ENCODE peak calls at places on chromosomes 6 and 20, in six cellular contexts. R, V, S, J, F and O are unnamed samples. For H3K9me2, the result is how much of the 10 kb centered on the place peaks cover.

GRCh38 chr20:23669866-23670265 is 19.0 kb downstream of the CST4 start:
- DNase-seq in R (no peak), V (no peak), S (no peak), J (no peak), F (no peak), O (no peak)

GRCh38 chr6:117480651-117481050 is 1.8 kb upstream of the DCBLD1 start:
- DNase-seq in R (no peak), V (no peak), S (no peak), J (no peak), F (no peak), O (no peak)

GRCh38 chr6:34511214-34511922 is 44.8 kb downstream of the SPDEF start:
- DNase-seq in R (no peak), V (no peak), S (no peak), J (no peak), F (no peak), O (no peak)

GRCh38 chr6:81895511-81896185 is 143.2 kb upstream of the TENT5A start:
- DNase-seq in R (no peak), V (peak), S (peak), J (no peak), F (no peak), O (no peak)

GRCh38 chr6:1610497-1611321 is 994 bp downstream of the FOXC1 start:
- DNase-seq in R (no peak), V (peak), S (peak), J (no peak), F (no peak), O (no peak)

GRCh38 chr6:106194949-106195919 is 109.1 kb downstream of the PRDM1 start:
- DNase-seq in R (no peak), V (peak), S (peak), J (peak), F (peak), O (no peak)

GRCh38 chr6:23601811-23602340 is 524.1 kb upstream of the NRSN1 start:
- DNase-seq in R (no peak), V (no peak), S (peak), J (no peak), F (no peak), O (no peak)

GRCh38 chr20:19812696-19813095 is 54.6 kb downstream of the RIN2 start:
- DNase-seq in R (no peak), V (no peak), S (peak), J (peak), F (no peak), O (no peak)

GRCh38 chr20:46364670-46365482 is 41.5 kb downstream of the ELMO2 start:
- DNase-seq in R (no peak), V (no peak), S (peak), J (no peak), F (no peak), O (no peak)

GRCh38 chr6:79431469-79431868 is 105.8 kb downstream of the LCA5 start:
- DNase-seq in R (no peak), V (peak), S (no peak), J (no peak), F (no peak), O (no peak)

GRCh38 chr6:166626177-166627038 is 643 bp downstream of the RPS6KA2 start:
- DNase-seq in R (peak), V (peak), S (peak), J (peak), F (no peak), O (no peak)

GRCh38 chr6:95768539-95768938 is 191.2 kb downstream of the MANEA start:
- DNase-seq in R (no peak), V (no peak), S (no peak), J (peak), F (no peak), O (no peak)

GRCh38 chr20:57205625-57206219 is 60.7 kb downstream of the BMP7 start:
- DNase-seq in R (no peak), V (peak), S (peak), J (no peak), F (peak), O (no peak)

GRCh38 chr6:1390071-1390804 is 862 bp downstream of the FOXF2 start:
- DNase-seq in R (no peak), V (no peak), S (peak), J (no peak), F (no peak), O (no peak)

GRCh38 chr6:5214570-5215052 is 46.1 kb downstream of the LYRM4 start:
- DNase-seq in R (peak), V (peak), S (peak), J (no peak), F (peak), O (peak)

GRCh38 chr6:17032595-17033591 is 69.0 kb upstream of the STMND1 start:
- DNase-seq in R (no peak), V (peak), S (peak), J (no peak), F (no peak), O (no peak)

GRCh38 chr6:151916680-151917164 is 109.2 kb downstream of the ESR1 start:
- DNase-seq in R (no peak), V (peak), S (peak), J (no peak), F (no peak), O (no peak)

GRCh38 chr6:138499303-138499991 is at the start of gene NHSL1:
- DNase-seq in R (no peak), V (no peak), S (peak), J (no peak), F (no peak), O (peak)

GRCh38 chr20:47392721-47393073 is 36.2 kb upstream of the ZMYND8 start:
- DNase-seq in R (no peak), V (peak), S (peak), J (no peak), F (no peak), O (no peak)

GRCh38 chr20:58627212-58628072 is 23.6 kb upstream of the STX16 start:
- DNase-seq in R (no peak), V (no peak), S (no peak), J (no peak), F (no peak), O (no peak)

GRCh38 chr6:14086701-14087100 is 30.9 kb upstream of the CD83 start:
- DNase-seq in R (no peak), V (peak), S (peak), J (no peak), F (no peak), O (no peak)

GRCh38 chr6:156390621-156391378 is 386.4 kb upstream of the ARID1B start:
- DNase-seq in R (no peak), V (peak), S (no peak), J (no peak), F (no peak), O (no peak)

GRCh38 chr6:90712165-90712564 is 125.3 kb upstream of the MAP3K7 start:
- DNase-seq in R (no peak), V (no peak), S (no peak), J (no peak), F (no peak), O (no peak)

GRCh38 chr6:148523051-148523450 is 180.4 kb downstream of the SASH1 start:
- DNase-seq in R (no peak), V (peak), S (peak), J (no peak), F (no peak), O (no peak)

GRCh38 chr6:16345449-16346330 is 107.3 kb downstream of the GMPR start:
- DNase-seq in R (peak), V (peak), S (peak), J (no peak), F (no peak), O (no peak)

GRCh38 chr20:20731000-20731944 is 18.8 kb upstream of the RALGAPA2 start:
- DNase-seq in R (no peak), V (no peak), S (no peak), J (no peak), F (no peak), O (no peak)

GRCh38 chr6:7673063-7673536 is 52.8 kb upstream of the BMP6 start:
- DNase-seq in R (peak), V (peak), S (peak), J (no peak), F (peak), O (no peak)

GRCh38 chr6:35687658-35688604 is 784 bp downstream of the FKBP5 start:
- DNase-seq in R (peak), V (peak), S (peak), J (peak), F (peak), O (peak)

GRCh38 chr6:21729431-21729830 is 135.9 kb downstream of the SOX4 start:
- DNase-seq in R (no peak), V (no peak), S (no peak), J (no peak), F (no peak), O (no peak)

GRCh38 chr20:1150218-1150617 is 31.8 kb downstream of the PSMF1 start:
- DNase-seq in R (no peak), V (peak), S (peak), J (no peak), F (no peak), O (no peak)

GRCh38 chr20:37407573-37408002 is 61.6 kb downstream of the SRC start:
- DNase-seq in R (no peak), V (no peak), S (peak), J (no peak), F (no peak), O (no peak)

GRCh38 chr6:158938811-158939254 is 61.2 kb downstream of the RSPH3 start:
- DNase-seq in R (no peak), V (no peak), S (peak), J (no peak), F (peak), O (peak)

GRCh38 chr6:143097224-143097795 is 36.6 kb downstream of the AIG1 start:
- DNase-seq in R (no peak), V (peak), S (no peak), J (peak), F (no peak), O (no peak)

GRCh38 chr20:22630698-22631097 is 46.3 kb upstream of the FOXA2 start:
- DNase-seq in R (no peak), V (no peak), S (no peak), J (no peak), F (no peak), O (no peak)

GRCh38 chr6:31450736-31451135 is 47.2 kb upstream of the MICB start:
- DNase-seq in R (no peak), V (no peak), S (no peak), J (no peak), F (no peak), O (no peak)

GRCh38 chr20:50071039-50071888 is 41.7 kb downstream of the UBE2V1 start:
- DNase-seq in R (peak), V (peak), S (peak), J (peak), F (peak), O (peak)

GRCh38 chr20:986733-987355 is 15.3 kb downstream of the RSPO4 start:
- DNase-seq in R (no peak), V (peak), S (peak), J (no peak), F (peak), O (no peak)

GRCh38 chr6:148828047-148828446 is 81.2 kb downstream of the UST start:
- DNase-seq in R (no peak), V (no peak), S (no peak), J (no peak), F (no peak), O (no peak)

GRCh38 chr6:15876406-15876805 is 213.6 kb upstream of the DTNBP1 start:
- DNase-seq in R (no peak), V (peak), S (peak), J (no peak), F (no peak), O (no peak)

GRCh38 chr20:13286600-13286999 is 65.5 kb downstream of the ISM1 start:
- DNase-seq in R (no peak), V (peak), S (no peak), J (no peak), F (no peak), O (no peak)

DNA sequence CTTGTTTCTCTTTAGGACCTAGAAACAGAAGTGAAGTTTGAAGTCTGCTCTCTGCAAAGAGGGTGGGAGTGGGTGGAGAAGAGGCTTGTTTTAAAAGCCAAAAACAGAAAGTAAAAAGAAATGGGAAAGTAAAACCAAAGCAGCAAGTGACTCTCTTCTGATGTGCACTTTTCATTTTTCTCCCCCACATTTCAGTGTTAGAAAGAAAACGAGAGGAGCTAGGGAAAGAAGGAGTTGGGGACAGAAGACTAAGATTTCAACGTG is 1.3 kb downstream of the C6orf141 start:
- DNase-seq in R (no peak), V (no peak), S (no peak), J (peak), F (no peak), O (no peak)
- H3K9ac ChIP-seq in R (no peak), V (peak), S (no peak), J (peak), F (peak), O (no peak)

GRCh38 chr6:69884231-69884630 is 17.9 kb downstream of the COL19A1 start:
- DNase-seq in R (no peak), V (no peak), S (no peak), J (no peak), F (no peak), O (no peak)
- H3K27ac ChIP-seq in R (no peak), V (no peak), S (no peak), J (no peak), F (no peak), O (no peak)

GRCh38 chr6:44504321-44504761 is 116.8 kb downstream of the CDC5L start:
- DNase-seq in R (no peak), V (no peak), S (no peak), J (no peak), F (no peak), O (no peak)

GRCh38 chr6:44500074-44500473 is 112.6 kb downstream of the CDC5L start:
- DNase-seq in R (no peak), V (no peak), S (no peak), J (no peak), F (no peak), O (no peak)

GRCh38 chr6:44507014-44507413 is 119.5 kb downstream of the CDC5L start:
- DNase-seq in R (no peak), V (no peak), S (no peak), J (no peak), F (no peak), O (no peak)

GRCh38 chr6:44505751-44506150 is 118.2 kb downstream of the CDC5L start:
- DNase-seq in R (no peak), V (no peak), S (no peak), J (no peak), F (no peak), O (no peak)

DNA sequence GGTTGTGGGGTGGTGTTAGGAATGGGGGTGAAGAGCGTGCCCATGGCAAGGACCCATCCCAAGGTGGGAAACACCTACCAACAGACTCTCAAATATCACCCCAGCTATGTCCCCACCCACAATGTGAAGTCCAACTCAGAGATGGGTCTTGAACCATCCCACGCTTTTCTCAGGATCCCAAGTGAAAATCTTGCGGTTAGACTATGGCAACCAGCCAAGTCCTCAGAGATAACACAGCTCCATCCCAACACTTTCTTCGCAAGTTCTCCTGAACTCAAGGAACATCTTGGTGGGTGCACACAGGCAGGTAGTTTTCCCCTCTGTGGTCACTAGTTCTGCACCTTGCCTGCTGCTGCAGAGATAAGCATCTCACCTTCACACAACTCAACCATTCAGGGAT is 116.0 kb downstream of the CDC5L start:
- DNase-seq in R (no peak), V (no peak), S (no peak), J (no peak), F (no peak), O (no peak)
- H3K9me2 ChIP-seq in R (under half), V (under half), S (under half), J (under half), F (under half), O (under half)

DNA sequence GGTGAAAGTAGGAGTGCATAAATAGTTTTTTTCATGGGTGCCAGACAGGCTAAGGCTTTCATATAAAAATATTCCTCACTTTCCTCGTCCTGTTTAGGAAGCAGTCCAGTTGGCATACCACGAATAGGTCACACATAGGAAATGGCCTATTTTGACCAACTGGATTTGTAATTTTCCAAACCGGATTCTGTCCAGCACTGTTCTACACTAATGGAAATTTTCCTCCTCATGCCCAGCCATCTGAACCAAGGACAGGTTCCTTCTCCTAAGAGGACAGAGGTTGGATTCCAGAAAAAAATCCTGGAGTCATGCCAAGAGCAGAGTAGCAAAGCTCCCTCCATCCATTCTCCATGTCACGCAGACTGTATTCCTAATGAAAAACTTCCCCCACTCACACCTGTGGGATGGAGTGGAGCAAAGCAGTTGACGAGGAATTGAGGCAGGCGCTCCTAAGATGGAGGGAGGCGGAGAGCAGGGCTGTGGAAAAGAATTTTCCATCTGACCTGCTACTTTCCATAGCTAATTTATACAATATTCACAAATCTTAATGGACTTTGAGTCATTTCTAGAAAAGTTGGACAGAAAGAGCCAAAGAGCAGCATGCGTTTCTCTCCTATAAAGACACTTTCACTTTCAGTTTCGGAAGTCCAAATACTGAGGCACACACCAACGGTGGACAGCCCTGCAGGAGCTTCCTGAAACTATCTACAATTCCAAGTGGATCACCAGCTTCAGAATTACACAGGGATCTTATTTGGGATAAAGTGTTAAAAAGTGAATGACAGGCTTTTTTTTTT is 43.3 kb downstream of the PANK2 start:
- DNase-seq in R (no peak), V (no peak), S (peak), J (peak), F (no peak), O (no peak)
- H3K9ac ChIP-seq in R (no peak), V (no peak), S (peak), J (no peak), F (no peak), O (no peak)

GRCh38 chr20:62761759-62762131 is 34.5 kb upstream of the MRGBP start:
- DNase-seq in R (no peak), V (no peak), S (no peak), J (no peak), F (no peak), O (no peak)
- H3K27ac ChIP-seq in R (no peak), V (no peak), S (no peak), J (no peak), F (peak), O (no peak)

DNA sequence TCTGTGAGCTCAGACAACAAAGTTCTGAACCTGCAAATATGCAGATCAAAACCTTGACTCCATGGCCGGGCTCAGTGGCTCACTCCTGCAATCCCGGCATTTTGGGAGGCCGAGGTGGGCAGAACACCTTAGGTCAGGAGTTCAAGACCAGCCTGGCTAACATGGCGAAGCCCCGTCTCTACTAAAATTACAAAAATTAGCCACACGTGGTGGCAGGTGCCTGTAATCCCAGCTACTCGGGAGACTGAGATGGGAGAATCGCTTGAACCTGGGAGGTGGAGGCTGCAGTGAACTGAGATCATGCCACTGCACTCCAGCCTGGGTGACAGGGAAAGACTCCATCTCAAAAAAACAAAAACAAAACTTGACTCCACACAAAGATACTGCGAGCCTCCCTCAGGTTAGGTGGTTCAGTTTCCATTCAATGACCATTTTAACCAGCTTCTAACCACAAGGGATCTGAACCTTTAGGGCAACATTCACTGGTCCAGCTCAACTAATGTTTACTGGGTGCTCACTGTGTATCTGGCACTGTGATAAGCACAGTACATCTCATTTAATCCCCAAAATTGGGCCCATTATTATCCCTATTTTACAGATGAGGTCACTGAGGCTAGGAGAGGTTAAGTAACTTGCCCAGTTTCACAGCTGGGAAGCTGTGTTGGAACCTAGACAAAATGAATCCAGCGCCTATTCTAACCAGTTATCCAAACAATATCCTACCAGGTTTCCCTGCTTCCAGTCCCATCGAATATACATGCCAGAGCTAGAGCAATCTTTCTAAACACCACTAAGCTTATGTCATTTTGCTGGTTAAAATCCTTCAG is 1.8 kb downstream of the SNRPB start:
- DNase-seq in R (no peak), V (no peak), S (peak), J (peak), F (no peak), O (no peak)
- H3K9me2 ChIP-seq in R (under half), V (under half), S (under half), J (under half), F (under half), O (under half)